ENCODE peak calls at places on chromosomes 11 and 22, in seven cellular contexts. U is SK-N-SH, S is H1, O is HCT116, B is GM12878, K is K562, Q is HepG2. I is an unnamed sample.

GRCh38 chr11:94544832-94545640 is 1.3 kb downstream of the FUT4 start:
- DNase-seq in K (no peak), U (no peak), S (no peak), Q (no peak), O (no peak), B (no peak), I (no peak)

GRCh38 chr11:18720086-18720810 is 5.7 kb downstream of the IGSF22 start:
- DNase-seq in S (no peak), Q (no peak), K (no peak), U (no peak), O (no peak), B (no peak), I (no peak)

GRCh38 chr11:134913391-134913790 is 501.3 kb upstream of the B3GAT1 start:
- DNase-seq in K (no peak), S (no peak), B (no peak), U (no peak), Q (no peak), O (no peak), I (no peak)

GRCh38 chr11:104881117-104881794 is 17.0 kb downstream of the CASP12 start:
- DNase-seq in O (no peak), S (no peak), K (no peak), Q (no peak), B (no peak), U (no peak), I (no peak)

GRCh38 chr11:8098361-8098760 is 17.4 kb downstream of the TUB start:
- DNase-seq in K (no peak), Q (no peak), O (no peak), U (no peak), B (no peak), S (no peak), I (no peak)

GRCh38 chr11:15663778-15664218 is 549.1 kb downstream of the INSC start:
- DNase-seq in B (no peak), O (no peak), Q (no peak), S (no peak), U (no peak), K (no peak), I (no peak)

GRCh38 chr22:50017701-50018224 is 5.2 kb upstream of the IL17REL start:
- DNase-seq in U (no peak), K (no peak), Q (no peak), O (no peak), S (no peak), B (no peak), I (no peak)

GRCh38 chr11:67032830-67033555 is 10.1 kb downstream of the SYT12 start:
- DNase-seq in Q (no peak), B (no peak), S (no peak), O (no peak), K (no peak), U (no peak), I (no peak)

GRCh38 chr22:32951081-32951806 is 106.9 kb downstream of the SYN3 start:
- DNase-seq in U (peak), Q (no peak), B (no peak), O (no peak), K (no peak), S (peak), I (no peak)

GRCh38 chr11:112805658-112806057 is 155.6 kb upstream of the NCAM1 start:
- DNase-seq in Q (no peak), K (no peak), U (no peak), S (no peak), O (no peak), B (no peak), I (no peak)
- TF ChIP-seq JUND in Q (no peak), K (no peak), U (no peak), S (no peak), O (no peak), B (no peak), I (no peak)

GRCh38 chr11:2100361-2101170 is 38.6 kb downstream of the IGF2 start:
- DNase-seq in K (peak), O (no peak), B (no peak), U (peak), S (no peak), Q (no peak), I (no peak)
- TF ChIP-seq JUND in K (peak), O (no peak), B (no peak), U (no peak), S (no peak), Q (no peak), I (no peak)

GRCh38 chr22:45769569-45770210 is 98.1 kb downstream of the ATXN10 start:
- DNase-seq in S (no peak), K (no peak), O (no peak), B (no peak), Q (no peak), U (no peak), I (no peak)
- TF ChIP-seq JUND in S (no peak), K (no peak), O (no peak), B (no peak), Q (no peak), U (no peak), I (no peak)

GRCh38 chr22:23179381-23180294 is 671 bp upstream of the BCR start:
- DNase-seq in S (no peak), Q (no peak), O (no peak), K (peak), U (no peak), B (no peak), I (no peak)
- TF ChIP-seq JUND in S (no peak), Q (no peak), O (no peak), K (no peak), U (no peak), B (no peak), I (no peak)

DNA sequence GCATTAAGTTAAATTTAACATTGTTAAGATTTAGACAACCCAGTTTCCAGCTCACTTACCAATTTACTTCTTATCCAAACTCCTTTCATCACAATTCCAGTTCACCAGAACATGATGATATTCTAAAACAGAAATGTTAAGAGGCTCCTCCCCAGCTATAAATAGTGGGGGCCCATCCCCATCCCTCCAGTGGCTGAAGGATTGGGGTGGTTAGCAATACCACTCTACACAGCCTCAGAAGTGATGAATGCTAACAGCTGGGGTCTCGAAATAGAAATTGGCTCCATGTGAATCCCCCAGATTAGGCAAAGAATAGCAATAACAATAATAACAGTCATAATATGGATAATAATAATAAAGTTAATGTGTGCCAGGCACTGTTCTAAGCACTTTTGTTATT is 97.9 kb upstream of the NCAM1 start:
- DNase-seq in U (no peak), K (no peak), B (no peak), O (no peak), Q (no peak), S (no peak), I (no peak)
- TF ChIP-seq JUND in U (no peak), K (no peak), B (no peak), O (no peak), Q (no peak), S (no peak), I (no peak)

GRCh38 chr11:64100345-64100744 is 64.6 kb downstream of the FLRT1 start:
- DNase-seq in U (no peak), Q (no peak), B (no peak), O (no peak), K (peak), S (no peak), I (no peak)
- TF ChIP-seq JUND in U (no peak), Q (no peak), B (no peak), O (no peak), K (no peak), S (no peak), I (no peak)

GRCh38 chr22:28395520-28395919 is 284.1 kb downstream of the TTC28 start:
- DNase-seq in U (no peak), O (no peak), Q (no peak), B (no peak), S (no peak), K (no peak), I (no peak)

GRCh38 chr22:28394711-28395110 is 284.9 kb downstream of the TTC28 start:
- DNase-seq in O (no peak), U (no peak), B (no peak), S (no peak), K (no peak), Q (no peak), I (no peak)

GRCh38 chr22:28398355-28398754 is 281.3 kb downstream of the TTC28 start:
- DNase-seq in B (no peak), Q (no peak), K (no peak), O (no peak), S (no peak), U (no peak), I (no peak)

GRCh38 chr22:28397324-28397723 is 282.3 kb downstream of the TTC28 start:
- DNase-seq in B (no peak), O (no peak), K (no peak), S (no peak), Q (no peak), U (peak), I (no peak)

DNA sequence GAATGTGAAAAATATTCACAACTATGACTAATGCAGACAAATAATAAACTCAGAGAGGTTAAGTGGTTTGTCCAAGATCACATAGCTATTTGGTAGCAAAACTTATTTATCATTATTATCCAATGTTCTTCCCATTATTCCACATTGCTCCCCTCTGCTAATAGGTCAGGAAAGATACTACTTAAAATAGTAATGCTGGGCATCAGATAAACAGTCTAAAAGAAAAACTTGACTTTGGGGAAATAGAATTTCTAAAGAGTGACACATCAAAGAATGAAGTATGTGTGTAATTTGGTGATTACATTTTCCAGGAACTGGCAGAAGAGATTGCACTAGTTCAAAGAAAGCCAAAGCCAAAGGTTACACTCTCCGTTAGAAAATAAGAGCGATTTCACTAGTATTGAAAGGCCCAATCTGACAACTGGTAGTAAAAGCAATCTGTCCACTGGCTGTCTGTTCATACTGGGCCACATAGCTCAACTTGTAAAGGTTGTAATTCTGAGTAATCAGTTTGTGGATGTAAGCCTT is 283.7 kb downstream of the TTC28 start:
- DNase-seq in S (no peak), U (no peak), O (no peak), K (peak), Q (peak), B (no peak), I (no peak)
- TF ChIP-seq JUND in S (no peak), U (no peak), O (no peak), K (peak), Q (no peak), B (no peak), I (no peak)

GRCh38 chr11:65585396-65586246 is 9.8 kb downstream of the EHBP1L1 start:
- DNase-seq in Q (no peak), K (no peak), U (peak), S (no peak), O (no peak), B (no peak), I (no peak)

GRCh38 chr11:65584723-65585171 is 8.9 kb downstream of the EHBP1L1 start:
- DNase-seq in O (no peak), U (peak), K (no peak), Q (no peak), S (no peak), B (no peak), I (no peak)

GRCh38 chr11:65586247-65586630 is 9.4 kb downstream of the KCNK7 start:
- DNase-seq in S (no peak), Q (no peak), K (no peak), B (no peak), O (no peak), U (peak), I (no peak)

GRCh38 chr11:65588199-65589054 is 7.2 kb downstream of the KCNK7 start:
- DNase-seq in B (peak), K (peak), U (peak), O (no peak), S (no peak), Q (peak), I (peak)

GRCh38 chr11:65586676-65587075 is 8.9 kb downstream of the KCNK7 start:
- DNase-seq in Q (no peak), K (no peak), O (no peak), S (no peak), B (no peak), U (peak), I (no peak)
- TF ChIP-seq JUND in Q (no peak), K (no peak), O (no peak), S (no peak), B (no peak), U (no peak), I (no peak)

I was measured in T47D.